ENCODE peak calls at places on chromosomes 12 and 14, in five cellular contexts. F is A549, U is tibial nerve, B is SK-N-SH, T is K562. J is an unnamed sample.

GRCh38 chr12:111438501-111438900 is 32.8 kb downstream of the SH2B3 start:
- DNase-seq in B (no peak), T (peak), F (no peak), U (no peak), J (no peak)

GRCh38 chr12:122669397-122670070 is 33.6 kb downstream of the HCAR2 start:
- DNase-seq in U (no peak), B (no peak), F (peak), T (no peak), J (no peak)

GRCh38 chr14:63632932-63633514 is 8.6 kb downstream of the WDR89 start:
- DNase-seq in U (no peak), T (peak), B (peak), F (peak), J (no peak)

GRCh38 chr14:48398675-48399282 is 723.4 kb upstream of the MDGA2 start:
- DNase-seq in F (peak), U (no peak), T (peak), B (peak), J (no peak)

GRCh38 chr12:3106564-3106963 is 29.4 kb downstream of the TSPAN9 start:
- DNase-seq in F (no peak), T (no peak), B (no peak), U (no peak), J (no peak)

GRCh38 chr14:103416916-103417315 is 31.7 kb downstream of the MARK3 start:
- DNase-seq in F (no peak), U (no peak), B (no peak), T (no peak), J (no peak)

GRCh38 chr12:120361506-120362208 is 7.3 kb downstream of the MSI1 start:
- DNase-seq in T (peak), F (no peak), B (peak), U (peak), J (no peak)

GRCh38 chr12:25456474-25456873 is 96.6 kb downstream of the LMNTD1 start:
- DNase-seq in U (no peak), F (no peak), T (no peak), B (no peak), J (peak)

GRCh38 chr14:55107766-55108554 is 21.1 kb upstream of the LGALS3 start:
- DNase-seq in B (no peak), F (peak), U (peak), T (peak), J (peak)

GRCh38 chr12:54053625-54054441 is at the start of gene HOXC4:
- DNase-seq in F (peak), U (no peak), T (no peak), B (peak), J (no peak)

GRCh38 chr12:31586703-31587102 is 4.2 kb downstream of the DENND5B start:
- DNase-seq in B (no peak), U (no peak), T (no peak), F (no peak), J (no peak)

GRCh38 chr14:102776761-102777710 is at the start of gene TRAF3:
- DNase-seq in F (peak), T (peak), B (peak), U (no peak), J (no peak)

GRCh38 chr12:54304187-54304810 is 3.5 kb upstream of the NFE2 start:
- DNase-seq in B (no peak), F (peak), U (peak), T (peak), J (peak)

GRCh38 chr12:91982946-91983345 is 162.7 kb downstream of the BTG1 start:
- DNase-seq in U (no peak), T (no peak), F (no peak), B (no peak), J (no peak)

GRCh38 chr14:21308479-21309237 is 28.8 kb downstream of the RPGRIP1 start:
- DNase-seq in B (no peak), T (peak), U (peak), F (peak), J (no peak)

GRCh38 chr12:64103821-64104220 is 118.3 kb downstream of the KICS2 start:
- DNase-seq in F (no peak), B (no peak), U (no peak), T (no peak), J (no peak)

GRCh38 chr12:93767524-93767863 is 90.3 kb downstream of the CRADD start:
- DNase-seq in T (no peak), B (no peak), U (no peak), F (no peak), J (no peak)

GRCh38 chr14:104820669-104821228 is 19.8 kb downstream of the ZBTB42 start:
- DNase-seq in T (peak), F (peak), U (no peak), B (peak), J (no peak)

GRCh38 chr12:7207866-7208612 is 18.6 kb downstream of the PEX5 start:
- DNase-seq in U (no peak), T (no peak), F (no peak), B (no peak), J (peak)

DNA sequence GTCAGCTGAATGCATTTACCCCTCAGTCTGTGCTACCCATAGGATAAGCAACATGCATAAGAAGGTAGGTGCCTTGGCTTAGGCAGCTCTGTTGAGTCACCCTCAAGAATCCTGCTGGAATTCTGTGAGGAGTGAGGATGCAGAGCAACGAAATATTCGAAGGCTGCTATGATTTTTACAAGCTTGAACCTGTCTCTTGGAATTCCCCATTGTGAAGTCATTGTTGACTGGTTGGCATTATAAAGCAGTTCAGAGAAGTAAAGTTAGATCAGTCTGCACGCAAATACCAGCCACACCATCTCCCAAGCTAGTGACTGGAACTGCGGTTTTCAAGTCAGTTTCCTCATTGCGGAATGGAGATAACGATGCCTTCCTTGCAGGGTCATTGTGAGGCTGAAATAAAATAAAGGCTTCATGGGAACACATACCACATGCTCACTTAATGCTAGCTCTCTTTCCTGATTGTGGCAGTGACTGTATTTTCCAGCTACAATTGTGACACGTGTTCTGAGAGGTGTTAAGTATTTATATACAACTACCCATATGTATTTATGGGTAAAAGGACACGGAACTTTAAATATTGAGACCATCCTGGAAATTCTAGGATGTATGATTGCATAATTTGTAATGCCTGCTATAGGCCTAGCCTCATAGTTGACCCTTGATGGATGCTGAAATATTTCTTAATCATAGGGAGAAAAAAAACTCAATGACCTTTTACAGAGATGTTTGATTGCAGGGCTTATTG is 96.7 kb downstream of the ETV6 start:
- DNase-seq in B (no peak), T (peak), U (no peak), F (peak), J (no peak)
- TF ChIP-seq EP300 in B (no peak), T (no peak), U (peak), F (peak), J (no peak)

GRCh38 chr14:92651106-92651792 is 97.2 kb downstream of the LGMN start:
- DNase-seq in F (no peak), B (no peak), U (no peak), T (no peak), J (no peak)
- TF ChIP-seq EP300 in F (no peak), B (no peak), U (no peak), T (no peak), J (no peak)

DNA sequence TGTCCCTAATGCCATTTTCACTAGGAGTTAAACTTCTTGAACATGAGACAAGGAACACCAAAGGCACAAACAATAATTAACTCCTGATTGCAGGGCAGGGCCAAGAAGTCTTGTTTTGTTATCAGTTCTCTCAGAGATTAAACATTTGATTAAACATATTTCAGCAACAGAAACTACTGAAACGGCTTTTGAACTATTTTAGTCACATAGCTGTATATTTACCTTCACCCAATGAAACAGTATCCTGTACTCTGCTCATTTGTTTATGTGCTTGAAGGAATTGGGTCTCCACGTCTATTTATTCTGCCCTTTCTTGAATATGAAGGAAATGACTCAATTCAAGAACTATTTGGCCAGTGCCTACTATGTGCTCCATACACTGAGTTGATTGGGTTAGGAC is 51.3 kb upstream of the PTCSC3 start:
- DNase-seq in F (no peak), U (no peak), B (no peak), T (no peak), J (no peak)
- TF ChIP-seq EP300 in F (no peak), U (no peak), B (no peak), T (no peak), J (no peak)

GRCh38 chr14:67962215-67962644 is 142.7 kb downstream of the RAD51B start:
- DNase-seq in T (no peak), U (no peak), F (no peak), B (no peak), J (no peak)

GRCh38 chr14:67963545-67963944 is 144.0 kb downstream of the RAD51B start:
- DNase-seq in F (no peak), U (no peak), B (no peak), T (no peak), J (no peak)

GRCh38 chr14:67963960-67964359 is 144.4 kb downstream of the RAD51B start:
- DNase-seq in F (no peak), U (no peak), T (no peak), B (no peak), J (no peak)

GRCh38 chr14:67965684-67966083 is 146.1 kb downstream of the RAD51B start:
- DNase-seq in T (no peak), F (no peak), B (no peak), U (no peak), J (no peak)

GRCh38 chr14:67964391-67964812 is 144.8 kb downstream of the RAD51B start:
- DNase-seq in F (peak), B (no peak), U (no peak), T (no peak), J (no peak)
- TF ChIP-seq EP300 in F (no peak), B (no peak), U (peak), T (no peak), J (no peak)

GRCh38 chr12:50241178-50241577 is 42.1 kb downstream of the LIMA1 start:
- DNase-seq in T (no peak), B (no peak), U (no peak), F (peak), J (no peak)
- TF ChIP-seq EP300 in T (no peak), B (no peak), U (no peak), F (no peak), J (no peak)

DNA sequence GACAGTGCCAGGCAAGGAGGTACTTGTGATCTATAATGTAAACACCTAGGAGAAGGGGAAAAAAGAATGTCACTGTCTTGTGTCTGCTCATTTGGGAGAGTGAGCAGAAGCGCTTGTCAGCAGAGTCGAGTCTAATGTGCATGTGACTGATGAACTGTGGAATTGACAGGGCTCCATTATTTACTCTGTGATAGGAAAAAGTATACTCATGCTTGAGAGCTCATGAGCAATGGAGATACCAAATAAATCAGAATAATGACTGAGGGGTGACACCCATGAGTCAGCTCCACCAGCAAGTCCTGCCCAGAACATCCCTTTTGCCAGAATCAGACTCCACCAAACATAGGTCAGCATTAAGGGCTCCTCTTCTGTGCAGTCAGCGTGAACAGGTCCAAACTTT is 29.3 kb upstream of the WSCD2 start:
- DNase-seq in T (no peak), B (no peak), U (no peak), F (no peak), J (no peak)
- TF ChIP-seq EP300 in T (no peak), B (no peak), U (no peak), F (no peak), J (no peak)

DNA sequence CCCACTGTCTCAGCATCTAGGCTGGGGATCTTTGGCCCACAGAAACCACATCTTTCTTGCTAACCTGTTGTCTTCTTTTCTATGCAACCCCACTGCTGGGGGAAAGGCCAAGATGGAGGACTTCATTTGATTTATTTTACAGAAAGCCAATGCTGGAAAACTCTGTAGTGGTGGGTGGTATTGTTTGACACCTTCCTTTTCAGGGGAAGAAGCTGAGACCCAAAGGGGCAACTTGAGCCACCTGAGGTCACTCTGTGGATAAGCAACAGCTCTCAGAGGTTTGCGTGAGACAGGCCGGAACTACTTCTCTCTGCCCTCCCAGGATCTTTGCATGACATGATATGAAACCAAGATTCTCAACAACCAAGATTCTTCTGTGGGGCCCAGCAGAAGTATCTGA is 645.2 kb downstream of the VRK1 start:
- DNase-seq in B (no peak), T (no peak), F (no peak), U (no peak), J (no peak)
- TF ChIP-seq EP300 in B (no peak), T (no peak), F (no peak), U (no peak), J (no peak)

GRCh38 chr12:109946505-109946904 is 46.4 kb downstream of the TCHP start:
- DNase-seq in U (no peak), T (no peak), B (no peak), F (no peak), J (no peak)
- TF ChIP-seq EP300 in U (no peak), T (no peak), B (no peak), F (no peak), J (no peak)

GRCh38 chr12:4324366-4324765 is 3.4 kb downstream of the TIGAR start:
- DNase-seq in U (no peak), B (no peak), F (no peak), T (no peak), J (no peak)

GRCh38 chr12:4320287-4320858 is 640 bp upstream of the TIGAR start:
- DNase-seq in U (no peak), B (no peak), F (no peak), T (no peak), J (no peak)

GRCh38 chr12:4323400-4323799 is 2.4 kb downstream of the TIGAR start:
- DNase-seq in T (no peak), B (no peak), U (no peak), F (no peak), J (no peak)

GRCh38 chr12:4322789-4323188 is 1.8 kb downstream of the TIGAR start:
- DNase-seq in F (no peak), U (no peak), B (no peak), T (no peak), J (no peak)

DNA sequence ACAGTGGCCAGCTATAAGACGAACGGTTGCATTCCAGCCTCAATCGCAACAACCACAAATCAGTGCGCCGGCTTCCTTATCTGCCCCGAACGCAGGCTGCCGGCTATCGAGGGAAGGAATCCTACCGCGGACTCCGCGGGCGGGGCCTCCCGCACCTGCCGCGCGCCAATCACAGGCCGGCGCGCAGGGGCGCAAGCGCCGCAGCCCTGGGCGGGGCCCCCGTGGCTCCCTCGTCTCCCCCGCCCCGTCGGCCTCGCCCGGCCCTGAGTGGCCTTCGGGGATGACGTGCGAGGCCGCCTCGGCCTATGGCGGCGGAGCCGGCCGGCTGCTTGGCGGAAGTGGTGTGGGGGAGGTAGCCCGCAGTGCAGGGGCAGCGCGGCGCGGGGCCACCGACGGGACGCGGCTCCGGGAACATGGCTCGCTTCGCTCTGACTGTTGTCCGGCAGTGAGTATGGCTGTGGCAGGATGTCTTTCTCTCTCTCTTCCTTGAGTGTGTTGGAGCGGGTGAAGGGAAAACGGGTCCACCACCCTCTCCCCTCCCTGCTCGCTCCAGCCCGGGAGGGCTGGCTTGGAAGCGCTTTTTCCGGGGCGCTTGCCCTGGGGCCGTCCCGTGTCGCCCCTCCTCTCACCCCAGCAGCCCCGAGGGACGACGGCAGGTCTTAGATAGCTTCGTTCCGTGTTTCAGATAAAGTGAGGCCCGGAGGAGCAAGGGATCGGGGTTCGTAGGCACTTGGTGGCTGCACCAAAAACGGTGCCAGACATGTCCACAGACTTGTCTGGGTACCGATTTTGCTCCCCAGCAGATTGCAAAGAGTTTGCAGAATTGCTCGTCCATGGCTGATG is at the start of gene TIGAR:
- DNase-seq in U (peak), T (peak), B (peak), F (peak), J (peak)
- TF ChIP-seq EP300 in U (peak), T (no peak), B (no peak), F (no peak), J (no peak)